ENCODE peak calls at places on chromosomes 5 and 9, in eight cellular contexts. Q is type B pancreatic cell; V is left ventricle myocardium inferior; M is lower lobe of right lung; J is GM13976; Z is IMR-90; U is CD8-positive, alpha-beta T cell; L is foreskin fibroblast. R is an unnamed sample.

GRCh38 chr9:29697011-29697410 is 2123.7 kb upstream of the C9orf72 start:
- DNase-seq in Q (no peak), V (no peak), M (no peak), J (no peak), Z (no peak), U (no peak), L (no peak), R (no peak)

GRCh38 chr5:144547098-144547499 is 376.4 kb downstream of the KCTD16 start:
- DNase-seq in Q (no peak), V (no peak), M (no peak), J (no peak), Z (peak; percentile 3), U (no peak), L (no peak), R (no peak)

GRCh38 chr5:127406326-127407121 is 110.9 kb upstream of the PRRC1 start:
- DNase-seq in Q (no peak), V (no peak), M (no peak), J (no peak), Z (no peak), U (no peak), L (no peak), R (no peak)

GRCh38 chr9:108664309-108665255 is 191.2 kb downstream of the ACTL7B start:
- DNase-seq in Q (no peak), V (no peak), M (no peak), J (no peak), Z (no peak), U (no peak), L (no peak), R (no peak)

GRCh38 chr9:2740616-2741015 is 23.3 kb downstream of the KCNV2 start:
- DNase-seq in Q (no peak), V (no peak), M (no peak), J (no peak), Z (peak; percentile 65), U (no peak), L (peak; percentile 45), R (no peak)

GRCh38 chr5:176350416-176350815 is 11.1 kb downstream of the KIAA1191 start:
- DNase-seq in Q (no peak), V (no peak), M (peak; percentile 57), J (no peak), Z (no peak), U (no peak), L (no peak), R (no peak)

GRCh38 chr9:96294146-96294545 is 7.8 kb downstream of the HSD17B3 start:
- DNase-seq in Q (no peak), V (no peak), M (no peak), J (no peak), Z (no peak), U (no peak), L (no peak), R (no peak)

GRCh38 chr9:104557179-104557634 is 11.8 kb upstream of the OR13C8 start:
- DNase-seq in Q (no peak), V (no peak), M (no peak), J (no peak), Z (no peak), U (no peak), L (no peak), R (no peak)

GRCh38 chr9:93708289-93708986 is 132.1 kb downstream of the PHF2 start:
- DNase-seq in Q (no peak), V (no peak), M (no peak), J (no peak), Z (no peak), U (no peak), L (no peak), R (no peak)

GRCh38 chr5:79602884-79603283 is 9.4 kb upstream of the TENT2 start:
- DNase-seq in Q (no peak), V (no peak), M (no peak), J (no peak), Z (no peak), U (no peak), L (no peak), R (no peak)

GRCh38 chr9:109478204-109478563 is 19.9 kb downstream of the PTPN3 start:
- DNase-seq in Q (no peak), V (no peak), M (no peak), J (no peak), Z (no peak), U (no peak), L (no peak), R (no peak)

DNA sequence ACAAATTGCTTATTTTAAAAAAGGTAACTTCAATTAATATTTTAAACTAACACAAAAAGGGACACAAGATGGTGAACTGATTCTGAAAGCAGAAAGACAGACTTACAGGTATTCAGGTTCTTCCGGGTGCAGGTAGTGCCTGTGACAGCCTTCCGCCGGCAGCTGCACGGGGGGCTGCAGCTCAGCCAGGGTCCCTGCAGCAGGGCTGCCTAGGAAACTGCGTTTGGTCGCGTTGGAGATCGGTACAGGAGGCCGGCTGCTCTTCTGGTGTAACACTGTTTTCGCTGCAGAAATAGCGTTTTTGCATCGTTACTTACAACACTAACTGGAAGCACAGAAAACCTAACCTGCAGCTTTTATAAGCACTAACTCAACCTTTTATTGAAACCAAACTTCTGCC is 80.0 kb downstream of the CAMSAP1 start:
- DNase-seq in Q (no peak), V (no peak), M (no peak), J (no peak), Z (no peak), U (no peak), L (no peak), R (no peak)
- TF ChIP-seq CTCF in Q (no peak), V (no peak), M (no peak), J (no peak), Z (no peak), U (no peak), L (no peak), R (no peak)

DNA sequence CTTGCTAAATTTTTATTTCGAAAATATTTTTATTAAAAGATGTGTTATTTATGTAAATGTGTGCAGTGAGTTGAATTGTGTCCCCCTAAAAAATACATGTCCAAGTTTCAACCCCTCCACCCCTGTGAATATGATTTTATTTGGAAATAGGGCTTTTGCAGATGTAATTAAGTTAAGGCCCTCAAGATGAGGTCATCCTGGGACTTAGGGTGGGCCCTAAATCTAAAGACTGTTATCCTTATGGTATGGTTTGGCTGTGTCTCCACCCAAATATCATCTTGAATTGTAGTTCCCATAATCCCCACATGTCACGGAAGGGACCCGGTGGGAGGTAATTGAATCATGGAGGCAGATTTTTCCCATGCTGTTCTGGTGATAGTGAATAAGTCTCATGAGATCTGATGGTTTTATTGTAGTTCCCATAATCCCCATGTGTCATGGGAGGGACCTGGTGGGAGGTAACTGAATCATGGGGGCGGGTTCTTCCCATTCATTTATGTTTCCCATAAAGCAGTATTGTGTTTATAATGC is 1.5 kb upstream of the TMED7 start:
- DNase-seq in Q (no peak), V (no peak), M (no peak), J (no peak), Z (no peak), U (no peak), L (no peak), R (no peak)
- TF ChIP-seq CTCF in Q (peak; percentile 30), V (no peak), M (no peak), J (no peak), Z (no peak), U (no peak), L (no peak), R (no peak)

GRCh38 chr9:100426532-100427365 is at the start of gene MSANTD3:
- DNase-seq in Q (peak; percentile 76), V (peak; percentile 74), M (peak; percentile 76), J (peak; percentile 90), Z (peak; percentile 76), U (peak; percentile 78), L (peak; percentile 75), R (no peak)
- TF ChIP-seq CTCF in Q (peak; percentile 40), V (peak; percentile 41), M (no peak), J (peak; percentile 20), Z (peak; percentile 31), U (no peak), L (no peak), R (no peak)

GRCh38 chr9:133060417-133060841 is 1.4 kb upstream of the CEL start:
- DNase-seq in Q (no peak), V (no peak), M (no peak), J (no peak), Z (no peak), U (no peak), L (no peak), R (no peak)
- TF ChIP-seq CTCF in Q (no peak), V (no peak), M (no peak), J (no peak), Z (no peak), U (peak; percentile 31), L (no peak), R (no peak)